ENCODE peak calls at places on chromosome 10, in five cellular contexts. R, I, Q, W and E are unnamed samples. For H3K9me3, the result is how much of the 10 kb centered on the place peaks cover.

GRCh38 chr10:68208424-68209042 is 23.4 kb downstream of the ATOH7 start:
- DNase-seq in I (peak), Q (no peak), W (no peak), R (no peak), E (no peak)

GRCh38 chr10:95920798-95921426 is 13.1 kb downstream of the CC2D2B start:
- DNase-seq in W (no peak), R (no peak), I (no peak), Q (no peak), E (no peak)

GRCh38 chr10:66472156-66472555 is 453.7 kb upstream of the LRRTM3 start:
- DNase-seq in R (no peak), I (no peak), Q (no peak), W (no peak), E (no peak)

GRCh38 chr10:71667374-71667750 is 52.2 kb downstream of the C10orf105 start:
- DNase-seq in I (no peak), R (no peak), Q (no peak), W (no peak), E (no peak)

GRCh38 chr10:124152781-124153600 is 59.6 kb upstream of the CHST15 start:
- DNase-seq in I (no peak), Q (peak), R (no peak), W (peak), E (peak)

GRCh38 chr10:75597691-75598455 is 166.4 kb downstream of the LRMDA start:
- DNase-seq in Q (no peak), W (no peak), I (no peak), R (no peak), E (no peak)

GRCh38 chr10:110629680-110630191 is 14.4 kb upstream of the RBM20 start:
- DNase-seq in R (no peak), W (no peak), Q (no peak), I (no peak), E (no peak)

GRCh38 chr10:31947144-31947926 is 18.7 kb upstream of the ARHGAP12 start:
- DNase-seq in W (no peak), R (no peak), Q (no peak), I (no peak), E (no peak)

GRCh38 chr10:24228642-24229041 is 19.7 kb downstream of the KIAA1217 start:
- DNase-seq in Q (no peak), I (no peak), R (no peak), W (no peak), E (no peak)

GRCh38 chr10:71301371-71301916 is 17.6 kb upstream of the SLC29A3 start:
- DNase-seq in R (no peak), Q (no peak), W (no peak), I (no peak), E (no peak)

GRCh38 chr10:94093286-94093905 is 99.7 kb downstream of the PLCE1 start:
- DNase-seq in W (no peak), I (no peak), R (no peak), Q (no peak), E (no peak)

GRCh38 chr10:48507494-48507893 is 97.4 kb downstream of the ARHGAP22 start:
- DNase-seq in W (no peak), I (peak), Q (no peak), R (no peak), E (no peak)

GRCh38 chr10:1573334-1573969 is 163.9 kb downstream of the ADARB2 start:
- DNase-seq in W (no peak), R (no peak), I (peak), Q (no peak), E (no peak)

GRCh38 chr10:26959841-26960240 is 99.1 kb upstream of the ABI1 start:
- DNase-seq in W (no peak), Q (no peak), R (no peak), I (no peak), E (no peak)

GRCh38 chr10:51001587-51001986 is 72.7 kb upstream of the PRKG1 start:
- DNase-seq in I (no peak), Q (no peak), R (no peak), W (no peak), E (no peak)

GRCh38 chr10:62850646-62851045 is 34.5 kb upstream of the EGR2 start:
- DNase-seq in R (no peak), W (no peak), Q (no peak), I (no peak), E (no peak)

GRCh38 chr10:128476845-128477244 is 350.6 kb upstream of the MKI67 start:
- DNase-seq in R (no peak), Q (no peak), W (no peak), I (no peak), E (no peak)

GRCh38 chr10:126294451-126294850 is 93.8 kb downstream of the ADAM12 start:
- DNase-seq in W (no peak), R (no peak), Q (no peak), I (no peak), E (no peak)

GRCh38 chr10:127345231-127345965 is 149.0 kb upstream of the INSYN2A start:
- DNase-seq in W (no peak), Q (no peak), R (no peak), I (no peak), E (no peak)

GRCh38 chr10:113651021-113651420 is 12.8 kb downstream of the NRAP start:
- DNase-seq in R (no peak), I (no peak), W (no peak), Q (no peak), E (no peak)

GRCh38 chr10:103661198-103661950 is 167.9 kb downstream of the NEURL1 start:
- DNase-seq in I (peak), R (peak), W (peak), Q (peak), E (peak)

GRCh38 chr10:44173558-44173894 is 211.4 kb downstream of the CXCL12 start:
- DNase-seq in W (no peak), R (no peak), I (no peak), Q (no peak), E (no peak)

GRCh38 chr10:129496995-129497394 is 30.0 kb downstream of the MGMT start:
- DNase-seq in I (no peak), R (no peak), W (no peak), Q (no peak), E (no peak)

GRCh38 chr10:129500617-129501339 is 33.7 kb downstream of the MGMT start:
- DNase-seq in I (peak), R (no peak), W (no peak), Q (no peak), E (no peak)

GRCh38 chr10:129501652-129502436 is 34.8 kb downstream of the MGMT start:
- DNase-seq in I (peak), Q (no peak), W (no peak), R (no peak), E (no peak)

GRCh38 chr10:129495697-129496096 is 28.7 kb downstream of the MGMT start:
- DNase-seq in I (no peak), Q (no peak), W (no peak), R (no peak), E (no peak)

GRCh38 chr10:129498680-129499079 is 31.6 kb downstream of the MGMT start:
- DNase-seq in R (no peak), I (no peak), Q (no peak), W (no peak), E (no peak)
- TF ChIP-seq CTCF in R (no peak), I (peak), Q (no peak), W (no peak), E (no peak)

GRCh38 chr10:130557181-130557580 is 421.0 kb downstream of the GLRX3 start:
- DNase-seq in R (no peak), W (no peak), Q (no peak), I (no peak), E (no peak)

GRCh38 chr10:130553846-130554245 is 417.7 kb downstream of the GLRX3 start:
- DNase-seq in W (no peak), Q (no peak), I (no peak), R (no peak), E (no peak)

GRCh38 chr10:130551676-130552075 is 415.5 kb downstream of the GLRX3 start:
- DNase-seq in W (no peak), I (no peak), R (no peak), Q (no peak), E (no peak)

GRCh38 chr10:130555411-130555750 is 419.2 kb downstream of the GLRX3 start:
- DNase-seq in R (no peak), I (no peak), Q (no peak), W (no peak), E (no peak)

GRCh38 chr10:130554701-130555410 is 418.7 kb downstream of the GLRX3 start:
- DNase-seq in I (no peak), R (no peak), Q (no peak), W (no peak), E (no peak)
- H3K9me3 ChIP-seq in I (under half), R (under half), Q (under half), W (under half), E (under half)

DNA sequence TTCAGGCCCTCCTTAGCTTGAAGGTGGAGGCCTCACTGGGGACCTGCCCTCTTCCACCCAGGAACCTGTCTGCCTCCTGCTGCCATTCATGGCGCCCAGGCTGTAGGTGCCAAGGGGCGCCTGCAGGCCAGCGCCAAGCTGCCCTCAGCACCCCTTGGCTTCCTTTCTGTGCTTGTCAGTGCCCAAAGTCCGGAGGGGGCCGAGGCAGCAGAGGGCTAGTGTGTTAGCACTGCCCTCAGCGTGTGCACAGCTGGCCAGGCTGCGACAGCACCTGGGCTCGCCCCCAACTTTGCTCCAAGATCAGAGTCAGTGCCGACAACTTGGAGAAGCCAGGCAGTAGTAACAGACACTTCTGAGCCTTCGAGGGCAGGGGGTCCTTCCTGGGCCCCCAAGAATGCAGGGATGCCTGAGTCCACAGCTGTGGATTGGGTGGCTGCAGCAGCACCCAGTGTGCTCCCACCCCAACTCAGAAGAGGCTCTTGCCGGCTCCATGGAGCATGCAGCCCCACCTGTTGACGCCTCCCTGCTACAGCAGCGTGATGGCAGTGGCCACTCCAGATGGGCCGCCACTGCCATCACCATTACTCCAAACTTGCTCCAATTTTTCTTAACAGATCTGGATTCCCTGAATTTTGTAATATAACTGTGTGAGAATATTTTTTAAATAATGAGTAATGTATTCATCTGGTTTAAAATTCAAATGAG is 41.7 kb downstream of the CACUL1 start:
- DNase-seq in I (no peak), R (no peak), W (no peak), Q (no peak), E (no peak)
- TF ChIP-seq CTCF in I (no peak), R (no peak), W (no peak), Q (peak), E (no peak)

GRCh38 chr10:114987995-114988394 is 50.0 kb downstream of the TRUB1 start:
- DNase-seq in I (no peak), Q (no peak), W (no peak), R (no peak), E (no peak)

DNA sequence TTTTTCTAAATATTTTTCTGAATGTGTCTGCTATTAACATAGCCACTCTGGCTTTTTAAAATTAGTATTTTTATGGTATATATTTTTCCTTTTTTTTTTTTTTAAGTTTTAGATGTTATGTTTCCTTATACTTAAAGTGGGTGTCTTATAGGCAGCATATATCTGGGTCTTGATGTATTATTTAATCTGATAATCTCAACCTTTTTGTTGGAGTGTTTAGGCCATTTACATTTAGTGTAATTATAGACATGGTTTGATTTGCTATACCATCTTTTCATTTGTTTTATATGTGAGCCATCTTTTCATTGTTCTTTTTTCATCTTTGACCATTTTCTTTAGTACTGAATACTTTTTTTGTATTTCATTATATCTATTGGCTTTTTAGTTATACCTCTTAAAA is 45.0 kb downstream of the TRUB1 start:
- DNase-seq in W (no peak), I (no peak), Q (no peak), R (no peak), E (no peak)
- H3K9me3 ChIP-seq in W (under half), I (under half), Q (half or more), R (half or more), E (under half)

DNA sequence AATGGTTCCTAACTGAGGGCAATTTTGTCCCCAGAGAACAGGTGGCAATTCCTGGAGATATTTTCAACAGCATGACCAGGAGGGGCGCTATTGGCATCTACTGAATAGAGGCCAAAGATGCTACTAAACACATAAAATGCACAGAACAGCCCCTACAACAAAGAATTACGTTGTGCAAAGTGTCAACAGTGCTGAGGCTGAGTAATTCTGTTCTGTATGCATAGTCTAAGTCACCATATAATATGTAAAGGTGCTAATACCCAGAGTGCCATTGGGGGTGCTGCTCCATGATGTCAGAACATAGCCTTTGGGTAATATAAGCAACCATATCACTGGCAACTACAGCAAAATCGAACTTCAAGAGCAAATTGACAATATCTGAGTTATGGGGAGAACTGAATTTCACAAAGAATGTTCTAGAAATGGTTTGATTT is 213.3 kb upstream of the PHYHIPL start:
- DNase-seq in I (no peak), Q (no peak), W (no peak), R (no peak), E (no peak)
- TF ChIP-seq CTCF in I (peak), Q (no peak), W (no peak), R (no peak), E (no peak)

GRCh38 chr10:38112159-38112558 is 18.0 kb downstream of the ZNF37A start:
- DNase-seq in R (no peak), W (no peak), Q (no peak), I (no peak), E (no peak)
- H3K9me3 ChIP-seq in R (half or more), W (under half), Q (half or more), I (under half), E (half or more)

GRCh38 chr10:119003572-119004289 is 25.8 kb upstream of the NANOS1 start:
- DNase-seq in W (peak), R (no peak), Q (no peak), I (no peak), E (no peak)

GRCh38 chr10:119001717-119002500 is 27.6 kb upstream of the NANOS1 start:
- DNase-seq in W (no peak), Q (no peak), I (no peak), R (no peak), E (no peak)

GRCh38 chr10:119007211-119007574 is 22.3 kb upstream of the NANOS1 start:
- DNase-seq in W (no peak), R (no peak), Q (no peak), I (no peak), E (no peak)

GRCh38 chr10:119005377-119006043 is 24.0 kb upstream of the NANOS1 start:
- DNase-seq in Q (no peak), R (no peak), W (no peak), I (no peak), E (no peak)

DNA sequence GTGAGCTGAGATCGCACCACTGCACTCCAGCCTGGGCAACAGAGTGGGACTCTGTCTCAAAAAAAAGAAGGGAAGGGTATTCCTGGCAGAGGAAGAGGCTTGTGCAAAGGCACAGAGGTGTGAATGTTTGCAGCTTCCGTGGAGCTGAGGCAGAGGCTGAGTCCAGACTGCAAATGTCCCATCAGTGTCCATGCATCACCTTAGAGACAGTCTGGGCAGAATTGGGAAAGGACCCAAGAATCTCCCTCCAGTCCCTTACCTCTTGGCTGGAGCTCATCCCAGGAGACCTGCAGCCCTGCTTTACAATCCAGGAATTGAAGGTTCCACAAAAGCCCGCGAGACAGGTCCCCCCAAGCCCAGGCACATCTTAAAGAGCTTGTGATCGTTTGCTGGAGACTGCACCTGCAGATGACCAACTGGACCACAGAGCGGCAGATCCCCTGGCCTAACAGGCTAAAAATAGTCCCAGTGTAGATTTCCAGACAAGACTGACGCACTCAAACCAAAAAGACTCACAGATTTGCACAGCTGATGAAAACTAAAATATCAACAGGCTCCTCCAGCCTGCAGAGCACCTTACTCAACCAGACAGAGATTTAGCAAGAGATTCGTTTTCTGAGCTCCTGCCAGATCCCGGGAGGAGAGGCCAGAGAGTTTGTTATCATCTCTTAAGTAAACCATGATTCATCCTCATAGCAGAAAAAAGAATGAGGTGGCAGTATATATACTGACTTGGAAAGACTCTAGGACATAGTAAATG is 22.9 kb upstream of the NANOS1 start:
- DNase-seq in I (peak), R (peak), W (peak), Q (no peak), E (peak)
- TF ChIP-seq CTCF in I (no peak), R (no peak), W (no peak), Q (no peak), E (no peak)